ENCODE peak calls at places on chromosomes 6 and 20, in five cellular contexts. U is IMR-90, G is H9, Q is mesenchymal stem cell, D is neuronal stem cell. H is an unnamed sample.

GRCh38 chr6:14857501-14857900 is 388.4 kb upstream of the JARID2 start:
- DNase-seq in U (no peak), G (no peak), Q (no peak), D (no peak), H (no peak)

GRCh38 chr6:5203571-5203970 is 57.2 kb downstream of the LYRM4 start:
- DNase-seq in U (no peak), G (no peak), Q (no peak), D (no peak), H (peak; percentile 47)

GRCh38 chr20:42461965-42462593 is 727.6 kb downstream of the PTPRT start:
- DNase-seq in U (no peak), G (no peak), Q (no peak), D (no peak), H (no peak)

GRCh38 chr6:17725083-17725482 is 18.4 kb upstream of the NUP153 start:
- DNase-seq in U (peak; percentile 59), G (peak; percentile 92), Q (peak; percentile 54), D (no peak), H (no peak)

GRCh38 chr6:46320505-46320904 is 149.7 kb upstream of the ENPP5 start:
- DNase-seq in U (no peak), G (no peak), Q (peak; percentile 7), D (no peak), H (peak; percentile 44)

GRCh38 chr6:12010635-12011275 is 1.4 kb upstream of the HIVEP1 start:
- DNase-seq in U (no peak), G (peak; percentile 76), Q (no peak), D (peak; percentile 73), H (peak; percentile 55)

GRCh38 chr6:45710304-45710821 is 305.3 kb downstream of the CLIC5 start:
- DNase-seq in U (peak; percentile 23), G (no peak), Q (peak; percentile 53), D (no peak), H (peak; percentile 27)

GRCh38 chr6:37934276-37934675 is 114.7 kb downstream of the ZFAND3 start:
- DNase-seq in U (peak; percentile 56), G (no peak), Q (peak; percentile 33), D (no peak), H (no peak)

GRCh38 chr6:130965657-130966056 is 97.4 kb downstream of the EPB41L2 start:
- DNase-seq in U (peak; percentile 64), G (no peak), Q (no peak), D (no peak), H (no peak)

GRCh38 chr20:45993197-45993951 is 15.3 kb upstream of the MMP9 start:
- DNase-seq in U (peak; percentile 33), G (no peak), Q (peak; percentile 15), D (no peak), H (peak; percentile 99)

GRCh38 chr20:63032861-63033634 is 26.3 kb upstream of the BHLHE23 start:
- DNase-seq in U (no peak), G (peak; percentile 65), Q (no peak), D (no peak), H (no peak)

GRCh38 chr6:100775667-100776066 is 105.5 kb downstream of the ASCC3 start:
- DNase-seq in U (no peak), G (no peak), Q (peak; percentile 11), D (no peak), H (no peak)

GRCh38 chr6:54722328-54722727 is 124.2 kb upstream of the FAM83B start:
- DNase-seq in U (peak; percentile 3), G (no peak), Q (no peak), D (no peak), H (no peak)

GRCh38 chr6:42441661-42442081 is 10.1 kb downstream of the TRERF1 start:
- DNase-seq in U (peak; percentile 35), G (peak; percentile 68), Q (peak; percentile 65), D (peak; percentile 62), H (peak; percentile 33)
- H2AFZ ChIP-seq in U (peak overlapping the region; percentile 58), G (no peak overlapping the region), Q (no peak overlapping the region), D (peak overlapping the region; percentile 15), H (no peak overlapping the region)

GRCh38 chr6:76247527-76247926 is 175.1 kb upstream of the IMPG1 start:
- DNase-seq in U (no peak), G (no peak), Q (no peak), D (peak; percentile 46), H (no peak)
- H4K8ac ChIP-seq in U (no peak overlapping the region), G (no peak overlapping the region), Q (no peak overlapping the region), D (no peak overlapping the region), H (no peak overlapping the region)

DNA sequence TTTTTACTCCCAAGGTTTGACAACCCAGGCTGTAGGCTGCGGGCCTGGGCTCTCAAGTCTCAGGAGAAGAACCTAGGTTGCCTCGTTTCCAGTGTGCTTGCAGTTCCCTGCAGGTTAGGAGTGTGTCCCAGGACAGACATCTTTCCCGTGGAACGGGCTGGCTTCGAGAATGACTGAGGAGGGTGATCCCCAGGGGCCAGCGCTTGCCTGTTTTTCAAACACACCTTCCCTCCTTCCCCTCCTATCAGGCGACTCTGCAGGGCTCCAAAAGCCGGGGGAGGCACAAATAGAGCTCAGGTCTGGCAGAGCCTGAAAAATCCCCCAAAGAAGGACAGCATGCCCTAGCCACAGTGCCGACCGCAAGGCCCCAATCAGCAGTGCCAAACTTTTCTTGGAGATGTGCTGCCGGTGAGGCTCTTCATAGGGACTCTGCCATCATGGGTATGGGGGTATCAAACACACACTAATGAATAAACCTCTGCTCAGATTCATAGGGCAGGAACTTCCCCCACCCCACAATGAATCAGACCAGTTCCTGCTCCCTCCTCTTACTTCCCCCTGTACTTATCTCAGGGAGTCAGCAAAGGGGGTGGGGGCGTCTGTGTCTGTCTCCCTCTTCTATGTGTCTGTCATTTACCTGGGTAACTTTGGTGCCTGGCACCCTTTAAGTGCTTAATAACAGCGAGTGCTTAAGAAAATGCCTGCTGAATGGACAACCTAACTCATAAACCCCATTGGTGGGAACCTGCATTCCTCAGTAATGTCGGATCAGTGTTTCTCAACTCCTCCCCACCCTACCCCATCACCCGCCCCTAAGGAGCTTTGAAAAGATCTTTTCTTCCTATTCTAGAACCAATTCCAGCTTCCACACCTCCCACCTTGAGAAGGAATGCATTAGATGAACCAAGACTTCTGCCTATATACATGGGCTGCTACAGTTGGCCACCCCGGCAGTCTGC is 1.6 kb downstream of the KCNG1 start:
- DNase-seq in U (peak; percentile 61), G (no peak), Q (no peak), D (no peak), H (no peak)
- H3K23ac ChIP-seq in U (peak overlapping the region; percentile 77), G (no peak overlapping the region), Q (no peak overlapping the region), D (no peak overlapping the region), H (no peak overlapping the region)

GRCh38 chr6:41505084-41506049 is 40.8 kb upstream of the FOXP4 start:
- DNase-seq in U (peak; percentile 88), G (no peak), Q (peak; percentile 91), D (no peak), H (no peak)

GRCh38 chr6:41503435-41503768 is 42.8 kb upstream of the FOXP4 start:
- DNase-seq in U (no peak), G (no peak), Q (no peak), D (no peak), H (no peak)

GRCh38 chr6:41504526-41505021 is 41.6 kb upstream of the FOXP4 start:
- DNase-seq in U (peak; percentile 23), G (no peak), Q (no peak), D (no peak), H (no peak)

GRCh38 chr6:41502607-41503434 is 43.4 kb upstream of the FOXP4 start:
- DNase-seq in U (no peak), G (peak; percentile 69), Q (peak; percentile 40), D (no peak), H (no peak)

DNA sequence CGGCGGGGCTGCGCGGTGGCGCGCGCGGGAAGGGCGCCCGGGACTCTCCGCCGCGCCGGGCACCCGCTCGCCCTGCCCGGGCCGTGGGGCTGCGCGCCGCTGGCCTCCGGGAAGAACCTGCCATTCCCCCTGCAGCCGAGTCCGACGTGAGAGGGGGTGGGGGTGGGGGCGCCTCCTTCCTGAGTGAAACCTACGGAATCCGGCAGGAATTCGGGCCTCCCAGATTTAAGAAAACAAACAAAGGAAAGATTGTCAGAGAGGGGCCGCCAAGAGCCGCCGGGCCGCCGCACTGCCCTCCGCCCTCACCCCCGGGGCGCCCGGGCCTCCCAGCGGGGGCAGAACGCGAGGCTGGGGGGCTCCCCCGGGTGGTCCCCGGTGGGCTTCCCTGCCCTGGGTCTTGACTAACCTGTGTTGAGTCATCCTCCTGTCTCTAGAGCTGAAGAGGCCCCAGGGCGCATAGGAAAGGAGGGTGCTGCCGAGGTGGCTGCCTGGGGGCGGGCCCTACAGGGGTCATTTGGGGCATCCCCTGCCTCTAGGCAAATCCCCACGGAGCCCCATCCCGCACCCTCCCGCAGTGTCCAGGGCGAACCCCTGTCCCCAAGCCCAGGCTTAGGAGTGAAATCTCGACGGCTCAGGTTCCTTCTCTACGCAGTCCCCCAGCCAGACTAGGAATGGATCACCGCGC is 42.2 kb upstream of the FOXP4 start:
- DNase-seq in U (peak; percentile 73), G (no peak), Q (peak; percentile 42), D (no peak), H (no peak)
- H2AFZ ChIP-seq in U (peak overlapping the region; percentile 81), G (no peak overlapping the region), Q (no peak overlapping the region), D (peak overlapping the region; percentile 96), H (peak overlapping the region; percentile 70)

DNA sequence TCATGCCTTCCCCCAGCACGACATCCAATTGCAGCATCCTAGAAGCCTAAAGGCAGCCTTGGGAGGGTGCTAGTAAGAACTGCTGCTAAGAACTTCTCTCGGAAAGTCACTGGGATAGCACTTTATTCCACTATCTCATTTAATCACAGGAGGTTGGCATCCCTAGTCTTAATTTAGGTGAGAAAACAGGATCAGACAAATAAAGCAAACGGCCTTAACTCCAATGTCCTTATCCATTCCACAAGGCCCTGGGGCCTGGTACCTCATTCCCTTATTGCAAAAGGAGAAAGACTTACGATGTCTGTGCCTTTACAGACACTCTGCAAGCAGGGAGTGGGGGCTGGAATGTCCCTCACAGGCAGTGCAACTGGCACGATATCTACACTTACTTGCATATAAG is 60.7 kb downstream of the BFSP1 start:
- DNase-seq in U (no peak), G (no peak), Q (no peak), D (no peak), H (no peak)
- H4K8ac ChIP-seq in U (no peak overlapping the region), G (no peak overlapping the region), Q (no peak overlapping the region), D (no peak overlapping the region), H (no peak overlapping the region)

GRCh38 chr20:37527638-37528441 is at the start of gene BLCAP:
- DNase-seq in U (peak; percentile 78), G (peak; percentile 90), Q (peak; percentile 90), D (peak; percentile 92), H (peak; percentile 77)
- H3K23ac ChIP-seq in U (peak within 1 kb of the TSS; percentile 96), G (no peak within 1 kb of the TSS), Q (peak within 1 kb of the TSS; percentile 29), D (peak within 1 kb of the TSS; percentile 82), H (no peak within 1 kb of the TSS)